ENCODE peak calls at places on chromosomes 2 and 18, in seven cellular contexts. One of them, this sample, is unnamed.

GRCh38 chr2:88813612-88814011 is 122.1 kb downstream of the RPIA start:
- DNase-seq in neural progenitor cell: no peak
- DNase-seq in astrocyte: no peak
- DNase-seq in K562: no peak
- DNase-seq in A549: no peak
- DNase-seq in stomach: no peak
- DNase-seq in heart right ventricle: no peak
- DNase-seq in this sample: no peak

GRCh38 chr2:112692914-112693313 is 27.9 kb upstream of the NT5DC4 start:
- DNase-seq in neural progenitor cell: no peak
- DNase-seq in astrocyte: peak; percentile 19
- DNase-seq in K562: no peak
- DNase-seq in A549: no peak
- DNase-seq in stomach: no peak
- DNase-seq in heart right ventricle: no peak
- DNase-seq in this sample: peak; percentile 40

GRCh38 chr2:206083602-206084467 is 2.1 kb downstream of the INO80D start:
- DNase-seq in neural progenitor cell: peak; percentile 19
- DNase-seq in astrocyte: no peak
- DNase-seq in K562: no peak
- DNase-seq in A549: no peak
- DNase-seq in stomach: peak; percentile 34
- DNase-seq in heart right ventricle: no peak
- DNase-seq in this sample: no peak

GRCh38 chr2:235373171-235373570 is 120.7 kb upstream of the AGAP1 start:
- DNase-seq in neural progenitor cell: no peak
- DNase-seq in astrocyte: no peak
- DNase-seq in K562: no peak
- DNase-seq in A549: no peak
- DNase-seq in stomach: no peak
- DNase-seq in heart right ventricle: no peak
- DNase-seq in this sample: no peak

GRCh38 chr18:74499633-74500032 is 3.5 kb downstream of the CNDP2 start:
- DNase-seq in neural progenitor cell: no peak
- DNase-seq in astrocyte: peak; percentile 66
- DNase-seq in K562: peak; percentile 68
- DNase-seq in A549: no peak
- DNase-seq in stomach: peak; percentile 71
- DNase-seq in heart right ventricle: peak; percentile 91
- DNase-seq in this sample: peak; percentile 73

GRCh38 chr18:74935411-74935810 is 273.5 kb downstream of the PTGR3 start:
- DNase-seq in neural progenitor cell: no peak
- DNase-seq in astrocyte: peak; percentile 12
- DNase-seq in K562: no peak
- DNase-seq in A549: no peak
- DNase-seq in stomach: no peak
- DNase-seq in heart right ventricle: no peak
- DNase-seq in this sample: no peak

GRCh38 chr2:25042321-25043240 is 705 bp downstream of the EFR3B start:
- DNase-seq in neural progenitor cell: peak; percentile 78
- DNase-seq in astrocyte: peak; percentile 21
- DNase-seq in K562: no peak
- DNase-seq in A549: peak; percentile 35
- DNase-seq in stomach: peak; percentile 38
- DNase-seq in heart right ventricle: peak; percentile 23
- DNase-seq in this sample: peak; percentile 69

GRCh38 chr2:40690036-40690435 is 238.1 kb upstream of the SLC8A1 start:
- DNase-seq in neural progenitor cell: no peak
- DNase-seq in astrocyte: no peak
- DNase-seq in K562: no peak
- DNase-seq in A549: no peak
- DNase-seq in stomach: no peak
- DNase-seq in heart right ventricle: no peak
- DNase-seq in this sample: no peak

GRCh38 chr2:239737144-239737463 is 288.0 kb downstream of the NDUFA10 start:
- DNase-seq in neural progenitor cell: no peak
- DNase-seq in astrocyte: no peak
- DNase-seq in K562: no peak
- DNase-seq in A549: no peak
- DNase-seq in stomach: no peak
- DNase-seq in heart right ventricle: no peak
- DNase-seq in this sample: no peak
- H3K9me3 ChIP-seq in neural progenitor cell: no peaks in the 10 kb centered on the region
- H3K9me3 ChIP-seq in astrocyte: peaks cover 4% of the 10 kb centered on the region
- H3K9me3 ChIP-seq in K562: no peaks in the 10 kb centered on the region
- H3K9me3 ChIP-seq in A549: no peaks in the 10 kb centered on the region
- H3K9me3 ChIP-seq in stomach: peaks cover 5% of the 10 kb centered on the region
- H3K9me3 ChIP-seq in heart right ventricle: no peaks in the 10 kb centered on the region
- H3K9me3 ChIP-seq in this sample: no peaks in the 10 kb centered on the region

DNA sequence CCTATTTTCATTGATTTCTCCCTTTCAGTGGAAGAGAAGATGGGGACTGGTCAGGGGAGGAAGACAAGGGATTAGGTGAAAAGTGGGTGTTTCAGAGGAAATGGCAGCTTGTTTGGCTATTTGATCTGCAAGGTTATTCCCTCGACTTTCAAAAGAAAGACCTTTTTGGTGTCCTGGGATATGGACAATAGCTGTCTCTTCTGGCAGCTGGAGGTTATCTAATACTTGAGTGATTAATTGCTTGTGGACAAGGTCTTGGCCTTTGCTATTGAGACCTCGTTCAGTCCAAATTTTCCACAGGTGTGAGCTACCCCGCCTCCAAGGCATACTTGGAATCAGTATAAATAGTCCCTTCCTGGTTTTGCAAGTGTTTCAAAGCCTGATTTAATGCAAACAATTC is 33.3 kb upstream of the TRAPPC8 start:
- DNase-seq in neural progenitor cell: no peak
- DNase-seq in astrocyte: no peak
- DNase-seq in K562: no peak
- DNase-seq in A549: no peak
- DNase-seq in stomach: no peak
- DNase-seq in heart right ventricle: no peak
- DNase-seq in this sample: no peak
- H3K9me3 ChIP-seq in neural progenitor cell: no peaks in the 10 kb centered on the region
- H3K9me3 ChIP-seq in astrocyte: peaks cover 20% of the 10 kb centered on the region
- H3K9me3 ChIP-seq in K562: peaks cover 9% of the 10 kb centered on the region
- H3K9me3 ChIP-seq in A549: peaks cover 33% of the 10 kb centered on the region
- H3K9me3 ChIP-seq in stomach: peaks cover 42% of the 10 kb centered on the region
- H3K9me3 ChIP-seq in heart right ventricle: peaks cover 17% of the 10 kb centered on the region
- H3K9me3 ChIP-seq in this sample: peaks cover 11% of the 10 kb centered on the region

GRCh38 chr2:129763190-129763846 is 216.1 kb upstream of the RAB6C start:
- DNase-seq in neural progenitor cell: no peak
- DNase-seq in astrocyte: no peak
- DNase-seq in K562: no peak
- DNase-seq in A549: no peak
- DNase-seq in stomach: no peak
- DNase-seq in heart right ventricle: no peak
- DNase-seq in this sample: no peak
- H3K9me3 ChIP-seq in neural progenitor cell: no peaks in the 10 kb centered on the region
- H3K9me3 ChIP-seq in astrocyte: no peaks in the 10 kb centered on the region
- H3K9me3 ChIP-seq in K562: no peaks in the 10 kb centered on the region
- H3K9me3 ChIP-seq in A549: no peaks in the 10 kb centered on the region
- H3K9me3 ChIP-seq in stomach: no peaks in the 10 kb centered on the region
- H3K9me3 ChIP-seq in heart right ventricle: no peaks in the 10 kb centered on the region
- H3K9me3 ChIP-seq in this sample: no peaks in the 10 kb centered on the region

GRCh38 chr18:62614499-62614898 is 91.7 kb downstream of the ZCCHC2 start:
- DNase-seq in neural progenitor cell: no peak
- DNase-seq in astrocyte: no peak
- DNase-seq in K562: no peak
- DNase-seq in A549: no peak
- DNase-seq in stomach: no peak
- DNase-seq in heart right ventricle: no peak
- DNase-seq in this sample: no peak

GRCh38 chr18:62612246-62612645 is 89.4 kb downstream of the ZCCHC2 start:
- DNase-seq in neural progenitor cell: no peak
- DNase-seq in astrocyte: no peak
- DNase-seq in K562: no peak
- DNase-seq in A549: no peak
- DNase-seq in stomach: no peak
- DNase-seq in heart right ventricle: no peak
- DNase-seq in this sample: no peak

GRCh38 chr18:62610509-62611394 is 87.9 kb downstream of the ZCCHC2 start:
- DNase-seq in neural progenitor cell: peak; percentile 80
- DNase-seq in astrocyte: no peak
- DNase-seq in K562: peak; percentile 67
- DNase-seq in A549: no peak
- DNase-seq in stomach: no peak
- DNase-seq in heart right ventricle: peak; percentile 55
- DNase-seq in this sample: no peak

GRCh38 chr18:62611395-62612241 is 88.8 kb downstream of the ZCCHC2 start:
- DNase-seq in neural progenitor cell: peak; percentile 51
- DNase-seq in astrocyte: no peak
- DNase-seq in K562: peak; percentile 57
- DNase-seq in A549: no peak
- DNase-seq in stomach: no peak
- DNase-seq in heart right ventricle: peak; percentile 76
- DNase-seq in this sample: no peak

GRCh38 chr18:62612721-62613120 is 89.9 kb downstream of the ZCCHC2 start:
- DNase-seq in neural progenitor cell: no peak
- DNase-seq in astrocyte: no peak
- DNase-seq in K562: no peak
- DNase-seq in A549: no peak
- DNase-seq in stomach: no peak
- DNase-seq in heart right ventricle: no peak
- DNase-seq in this sample: no peak
- H3K9me3 ChIP-seq in neural progenitor cell: no peaks in the 10 kb centered on the region
- H3K9me3 ChIP-seq in astrocyte: no peaks in the 10 kb centered on the region
- H3K9me3 ChIP-seq in K562: no peaks in the 10 kb centered on the region
- H3K9me3 ChIP-seq in A549: no peaks in the 10 kb centered on the region
- H3K9me3 ChIP-seq in stomach: no peaks in the 10 kb centered on the region
- H3K9me3 ChIP-seq in heart right ventricle: no peaks in the 10 kb centered on the region
- H3K9me3 ChIP-seq in this sample: no peaks in the 10 kb centered on the region